ENCODE peak calls at places on chromosomes 2 and 18, in six cellular contexts. J is nucleus accumbens; E is KBM-7; T is activated T-cell treated with anti-CD3 and anti-CD28 coated beads, Interleukin-2, amount 50 U/mL, for 72 hours; Z is glutamatergic neuron; Q is sigmoid colon. D is an unnamed sample.

GRCh38 chr2:59428940-59429339 is 1124.5 kb downstream of the BCL11A start:
- DNase-seq in Q (no peak), E (no peak), T (no peak), Z (no peak), J (no peak), D (no peak)

GRCh38 chr2:197879844-197880408 is 75.5 kb downstream of the PLCL1 start:
- DNase-seq in E (no peak), J (no peak), Z (no peak), Q (no peak), T (no peak), D (no peak)

GRCh38 chr18:2100694-2101213 is 470.6 kb downstream of the METTL4 start:
- DNase-seq in E (no peak), Q (no peak), Z (no peak), T (no peak), J (no peak), D (no peak)

GRCh38 chr18:9215221-9215933 is 78.8 kb downstream of the ANKRD12 start:
- DNase-seq in E (no peak), Z (no peak), T (no peak), Q (no peak), J (no peak), D (no peak)

GRCh38 chr2:10087360-10087759 is 7.1 kb upstream of the CYS1 start:
- DNase-seq in J (no peak), Z (no peak), Q (no peak), E (no peak), T (no peak), D (no peak)

GRCh38 chr18:36468161-36468560 is 170.6 kb downstream of the FHOD3 start:
- DNase-seq in Q (no peak), E (no peak), Z (no peak), T (no peak), J (no peak), D (no peak)

GRCh38 chr2:170905864-170906263 is 23.2 kb upstream of the GORASP2 start:
- DNase-seq in T (no peak), Q (no peak), Z (no peak), J (no peak), E (no peak), D (no peak)

GRCh38 chr2:29723255-29724001 is 198.0 kb downstream of the ALK start:
- DNase-seq in Z (no peak), T (no peak), Q (no peak), J (no peak), E (no peak), D (no peak)

GRCh38 chr2:150487537-150488429 is at the start of gene RND3:
- DNase-seq in Z (peak; percentile 94), J (peak; percentile 45), Q (peak; percentile 99), E (peak; percentile 79), T (peak; percentile 52), D (peak; percentile 54)

GRCh38 chr2:28659127-28659526 is 92.5 kb upstream of the PPP1CB start:
- DNase-seq in E (no peak), T (no peak), Z (no peak), Q (no peak), J (no peak), D (no peak)

D was measured in activated CD8-positive, alpha-beta T cell treated with anti-CD3 and anti-CD28 coated beads, Interleukin-2, amount 10 ng/mL, durations not matched to agents 7 days and 5 days.